ENCODE peak calls at places on chromosomes 4 and X, in eight cellular contexts. X is CD8-positive, alpha-beta T cell; T is fibroblast of lung; B is gastrocnemius medialis; P is lung; Q is Panc1; F is transverse colon; L is GM23248. S is an unnamed sample. For H3K4me1 and H3K36me3, the result is how much of the 10 kb centered on the place peaks cover.

GRCh38 chr4:26489101-26489669 is 1.1 kb downstream of the CCKAR start:
- DNase-seq in X (no peak), T (no peak), B (no peak), P (no peak), Q (no peak), F (no peak), L (no peak), S (no peak)

GRCh38 chrX:153657161-153657560 is 10.2 kb downstream of the DUSP9 start:
- DNase-seq in X (no peak), T (no peak), B (no peak), P (no peak), Q (no peak), F (no peak), L (no peak), S (no peak)

GRCh38 chrX:97907791-97908190 is 1024.1 kb downstream of the RPA4 start:
- DNase-seq in X (no peak), T (no peak), B (no peak), P (no peak), Q (no peak), F (no peak), L (no peak), S (no peak)

GRCh38 chr4:24794916-24795665 is at the start of gene SOD3:
- DNase-seq in X (no peak), T (peak), B (peak), P (peak), Q (no peak), F (peak), L (peak), S (no peak)

GRCh38 chrX:13762015-13762414 is 27.5 kb downstream of the OFD1 start:
- DNase-seq in X (no peak), T (no peak), B (no peak), P (no peak), Q (no peak), F (no peak), L (no peak), S (no peak)

GRCh38 chrX:110004210-110004609 is 1.3 kb downstream of the TMEM164 start:
- DNase-seq in X (no peak), T (no peak), B (peak), P (peak), Q (no peak), F (peak), L (no peak), S (no peak)

GRCh38 chrX:107734646-107735045 is 40.9 kb downstream of the TSC22D3 start:
- DNase-seq in X (no peak), T (no peak), B (no peak), P (no peak), Q (no peak), F (no peak), L (no peak), S (no peak)

GRCh38 chr4:105414316-105414715 is 59.5 kb downstream of the PPA2 start:
- DNase-seq in X (no peak), T (no peak), B (no peak), P (no peak), Q (no peak), F (no peak), L (no peak), S (no peak)

GRCh38 chrX:11129546-11129945 is 18.4 kb downstream of the HCCS start:
- DNase-seq in X (no peak), T (no peak), B (no peak), P (no peak), Q (no peak), F (no peak), L (no peak), S (no peak)

GRCh38 chr4:145531791-145532190 is 50.1 kb downstream of the SMAD1 start:
- DNase-seq in X (no peak), T (no peak), B (no peak), P (no peak), Q (no peak), F (no peak), L (no peak), S (no peak)

GRCh38 chrX:41922125-41922521 is 1.2 kb downstream of the CASK start:
- DNase-seq in X (peak), T (peak), B (no peak), P (no peak), Q (no peak), F (no peak), L (peak), S (no peak)

GRCh38 chr4:113684534-113685091 is 76.9 kb downstream of the CAMK2D start:
- DNase-seq in X (no peak), T (peak), B (peak), P (no peak), Q (no peak), F (peak), L (peak), S (no peak)

GRCh38 chr4:57943672-57944071 is 833.5 kb upstream of the IGFBP7 start:
- DNase-seq in X (no peak), T (peak), B (no peak), P (no peak), Q (no peak), F (no peak), L (no peak), S (no peak)

GRCh38 chr4:2259036-2259540 is 2.8 kb downstream of the MXD4 start:
- DNase-seq in X (no peak), T (no peak), B (peak), P (no peak), Q (no peak), F (peak), L (no peak), S (no peak)

GRCh38 chrX:69362889-69363288 is 141.2 kb upstream of the NALF2 start:
- DNase-seq in X (no peak), T (peak), B (no peak), P (no peak), Q (no peak), F (no peak), L (peak), S (no peak)

GRCh38 chrX:71565634-71566033 is 12.6 kb upstream of the GCNA start:
- DNase-seq in X (no peak), T (peak), B (no peak), P (no peak), Q (no peak), F (no peak), L (no peak), S (no peak)

GRCh38 chr4:821181-821591 is 4.7 kb downstream of the CPLX1 start:
- DNase-seq in X (no peak), T (no peak), B (no peak), P (no peak), Q (no peak), F (no peak), L (no peak), S (no peak)

GRCh38 chr4:6465985-6466384 is 6.4 kb downstream of the PPP2R2C start:
- DNase-seq in X (no peak), T (no peak), B (peak), P (no peak), Q (no peak), F (no peak), L (no peak), S (no peak)

GRCh38 chr4:68906238-68907137 is 45.1 kb downstream of the UGT2A3 start:
- DNase-seq in X (no peak), T (no peak), B (no peak), P (no peak), Q (no peak), F (no peak), L (no peak), S (no peak)

GRCh38 chr4:74156521-74156920 is 1.4 kb upstream of the MTHFD2L start:
- DNase-seq in X (no peak), T (no peak), B (no peak), P (no peak), Q (no peak), F (no peak), L (peak), S (no peak)

GRCh38 chrX:8027876-8028275 is 100.7 kb upstream of the PNPLA4 start:
- DNase-seq in X (no peak), T (no peak), B (no peak), P (no peak), Q (no peak), F (no peak), L (no peak), S (no peak)

GRCh38 chr4:107862658-107863057 is 37.9 kb downstream of the SGMS2 start:
- DNase-seq in X (no peak), T (peak), B (no peak), P (peak), Q (peak), F (peak), L (peak), S (peak)

GRCh38 chr4:93475730-93476129 is 352.8 kb upstream of the ATOH1 start:
- DNase-seq in X (no peak), T (peak), B (no peak), P (no peak), Q (no peak), F (no peak), L (no peak), S (no peak)

GRCh38 chr4:9866931-9867330 is 85.5 kb downstream of the DRD5 start:
- DNase-seq in X (no peak), T (no peak), B (no peak), P (no peak), Q (no peak), F (no peak), L (no peak), S (no peak)

GRCh38 chrX:11968991-11969390 is 169.3 kb upstream of the FRMPD4 start:
- DNase-seq in X (no peak), T (peak), B (no peak), P (no peak), Q (no peak), F (no peak), L (no peak), S (no peak)

GRCh38 chr4:142353149-142353738 is 492.9 kb downstream of the INPP4B start:
- DNase-seq in X (no peak), T (peak), B (no peak), P (no peak), Q (no peak), F (no peak), L (peak), S (peak)

GRCh38 chr4:83852085-83852451 is 316.2 kb downstream of the GPAT3 start:
- DNase-seq in X (no peak), T (peak), B (no peak), P (no peak), Q (no peak), F (no peak), L (peak), S (no peak)

GRCh38 chrX:134528936-134529335 is 69.0 kb downstream of the HPRT1 start:
- DNase-seq in X (no peak), T (no peak), B (no peak), P (no peak), Q (no peak), F (no peak), L (no peak), S (no peak)

GRCh38 chr4:81651500-81651899 is 179.8 kb upstream of the RASGEF1B start:
- DNase-seq in X (no peak), T (no peak), B (no peak), P (no peak), Q (no peak), F (no peak), L (peak), S (no peak)

DNA sequence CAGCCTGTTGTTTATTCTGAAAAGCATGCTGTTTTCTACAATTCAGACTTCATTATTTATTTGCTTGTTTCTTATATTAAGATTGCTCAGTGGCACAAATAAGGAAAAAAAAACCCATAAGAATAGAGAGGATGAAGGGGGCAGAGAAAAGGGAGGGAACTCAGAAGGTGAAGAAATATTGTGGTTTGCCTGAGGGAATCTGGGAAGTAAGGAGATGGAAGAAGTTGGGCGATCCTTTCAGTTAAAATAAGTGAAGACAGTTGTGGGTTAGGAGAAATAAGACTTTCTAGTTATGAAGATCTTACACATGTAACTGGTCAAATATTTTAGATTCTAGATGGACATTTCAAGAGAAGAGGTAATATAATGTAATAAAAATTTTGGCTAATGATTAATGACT is 138.8 kb upstream of the LIMCH1 start:
- DNase-seq in X (no peak), T (no peak), B (no peak), P (no peak), Q (no peak), F (no peak), L (peak), S (no peak)
- H3K4me1 ChIP-seq in X (under half), T (under half), B (under half), P (under half), Q (under half), F (under half), L (under half), S (under half)

GRCh38 chr4:118803253-118803652 is 32.7 kb downstream of the SEC24D start:
- DNase-seq in X (no peak), T (no peak), B (no peak), P (no peak), Q (no peak), F (no peak), L (no peak), S (no peak)
- H3K36me3 ChIP-seq in X (under half), T (under half), B (under half), P (under half), Q (under half), F (under half), L (half or more), S (under half)

GRCh38 chrX:148310402-148311200 is 189.8 kb upstream of the AFF2 start:
- DNase-seq in X (peak), T (no peak), B (no peak), P (no peak), Q (no peak), F (no peak), L (no peak), S (no peak)
- H3K4me1 ChIP-seq in X (under half), T (under half), B (under half), P (under half), Q (under half), F (under half), L (under half), S (under half)

DNA sequence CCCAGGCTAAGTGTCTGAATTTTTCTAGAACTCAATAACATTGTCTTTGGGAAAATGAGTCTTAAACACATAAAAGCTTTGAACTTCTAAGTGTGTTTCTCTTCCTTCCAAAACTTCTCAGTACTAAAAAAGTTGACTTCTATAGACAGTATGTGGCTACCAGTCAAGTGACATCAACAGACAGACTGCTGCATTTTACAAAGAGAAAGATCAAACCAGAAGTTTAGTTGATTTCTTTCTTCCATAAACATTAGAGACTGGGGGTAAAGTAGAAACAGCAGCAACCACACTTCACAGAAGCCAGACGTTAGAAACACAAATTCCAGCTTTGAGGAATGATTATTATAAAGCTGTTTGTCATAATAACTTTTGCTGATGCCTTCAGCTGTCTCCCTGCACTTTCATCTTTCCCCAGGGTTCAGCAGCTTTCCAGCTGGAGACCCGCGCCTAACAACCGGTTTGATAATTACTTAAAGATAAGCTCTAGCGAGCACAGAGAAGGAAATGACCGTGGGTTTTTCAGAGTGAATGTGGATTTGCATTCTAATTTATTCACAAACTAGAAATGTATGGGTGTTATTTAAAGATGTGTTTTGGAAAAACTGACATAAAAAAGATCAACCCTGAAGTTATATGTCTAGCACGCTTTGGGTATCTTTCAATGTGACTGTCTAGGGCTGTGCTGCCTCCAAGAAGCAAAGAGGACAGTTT is 15.2 kb upstream of the ENAM start:
- DNase-seq in X (no peak), T (no peak), B (no peak), P (no peak), Q (no peak), F (no peak), L (peak), S (no peak)
- H3K36me3 ChIP-seq in X (under half), T (under half), B (under half), P (under half), Q (under half), F (under half), L (under half), S (under half)

GRCh38 chrX:120759685-120760084 is 116.0 kb downstream of the CT47B1 start:
- DNase-seq in X (no peak), T (no peak), B (no peak), P (no peak), Q (no peak), F (no peak), L (no peak), S (no peak)
- H3K4me1 ChIP-seq in X (under half), T (under half), B (under half), P (under half), Q (under half), F (under half), L (under half), S (under half)

DNA sequence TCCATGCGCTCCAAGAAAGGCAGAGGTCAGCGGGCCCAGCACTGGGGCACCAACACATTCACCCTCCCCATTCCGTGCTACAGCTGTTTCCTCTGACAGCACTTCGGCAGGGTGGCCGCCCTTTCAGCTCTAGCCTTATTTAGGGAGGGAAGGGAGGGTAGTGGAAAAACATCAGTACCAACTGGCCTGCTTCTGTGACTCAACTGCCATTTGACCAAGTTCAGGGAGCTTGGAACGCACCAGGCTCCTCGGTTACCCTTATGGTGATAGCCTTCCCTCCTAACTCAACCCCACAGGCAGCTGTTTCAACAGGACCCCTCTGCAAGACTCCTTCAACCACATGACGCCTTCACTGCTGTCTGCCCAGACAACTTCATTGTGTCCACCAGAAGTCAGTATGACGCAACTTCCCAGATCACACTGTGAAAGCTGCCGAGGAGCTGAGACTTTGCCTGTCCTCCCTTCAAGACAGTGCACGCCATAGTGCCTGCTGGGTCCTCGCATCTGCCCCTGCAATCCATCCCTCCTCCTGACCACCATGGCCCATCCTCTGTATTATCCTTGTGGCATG is 132.2 kb downstream of the AFAP1 start:
- DNase-seq in X (no peak), T (peak), B (no peak), P (no peak), Q (no peak), F (no peak), L (no peak), S (no peak)
- H3K36me3 ChIP-seq in X (under half), T (under half), B (under half), P (under half), Q (under half), F (under half), L (under half), S (under half)

DNA sequence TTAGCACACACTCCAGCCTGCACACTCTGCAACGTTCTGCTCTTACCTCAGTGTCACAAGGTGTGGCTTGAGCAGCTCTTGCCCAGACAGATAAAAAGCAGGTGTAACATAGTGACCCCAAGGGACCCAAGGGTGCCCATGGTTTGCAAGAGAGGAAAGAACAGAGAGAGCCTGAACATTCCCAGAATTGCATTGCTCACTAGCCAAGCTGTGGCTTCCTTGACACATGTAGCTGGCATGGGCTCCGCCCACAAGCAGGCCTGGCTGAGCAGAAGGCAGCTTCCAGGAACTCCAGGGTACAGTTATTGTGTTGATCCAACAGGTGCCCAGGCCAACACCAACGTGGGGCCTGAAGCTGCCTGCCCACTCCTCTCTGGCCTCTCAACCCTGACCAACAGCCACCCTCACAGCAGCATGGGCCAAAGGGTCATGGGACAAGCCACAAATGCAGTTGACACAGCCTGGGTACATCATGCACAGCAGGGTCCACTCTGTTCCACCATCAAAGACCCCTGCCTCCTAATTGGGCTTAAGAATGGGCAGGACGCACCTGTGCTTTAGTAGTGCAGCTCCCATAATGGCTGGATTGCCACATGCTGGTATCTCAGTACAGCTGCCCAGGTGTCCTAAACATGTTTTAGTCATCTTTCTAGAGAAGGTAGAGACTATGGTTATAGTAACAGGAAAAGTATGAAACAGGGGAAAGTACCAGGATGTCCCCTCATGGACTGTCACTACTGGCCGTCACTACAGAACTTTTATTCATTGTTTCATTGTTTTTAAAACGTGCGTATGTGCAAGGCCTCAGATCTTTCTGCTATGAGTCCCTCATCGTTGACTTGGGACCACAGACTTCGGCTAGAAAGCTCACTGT is 73.7 kb upstream of the ACSL1 start:
- DNase-seq in X (no peak), T (no peak), B (peak), P (peak), Q (no peak), F (peak), L (peak), S (no peak)
- H3K4me1 ChIP-seq in X (under half), T (under half), B (under half), P (under half), Q (under half), F (under half), L (under half), S (under half)

GRCh38 chr4:48546336-48546735 is 56.3 kb downstream of the ZAR1 start:
- DNase-seq in X (peak), T (peak), B (no peak), P (no peak), Q (peak), F (no peak), L (peak), S (no peak)

GRCh38 chr4:48538358-48538757 is 48.3 kb downstream of the ZAR1 start:
- DNase-seq in X (no peak), T (no peak), B (no peak), P (no peak), Q (no peak), F (no peak), L (no peak), S (no peak)

GRCh38 chr4:48542888-48543287 is 52.8 kb downstream of the ZAR1 start:
- DNase-seq in X (no peak), T (no peak), B (no peak), P (no peak), Q (no peak), F (no peak), L (no peak), S (no peak)

GRCh38 chr4:48543796-48544195 is 53.7 kb downstream of the ZAR1 start:
- DNase-seq in X (no peak), T (no peak), B (no peak), P (no peak), Q (no peak), F (no peak), L (peak), S (no peak)
- H3K36me3 ChIP-seq in X (under half), T (under half), B (half or more), P (under half), Q (under half), F (half or more), L (half or more), S (under half)

GRCh38 chr4:165698272-165698671 is 174.8 kb upstream of the TLL1 start:
- DNase-seq in X (no peak), T (no peak), B (no peak), P (no peak), Q (no peak), F (no peak), L (no peak), S (no peak)

DNA sequence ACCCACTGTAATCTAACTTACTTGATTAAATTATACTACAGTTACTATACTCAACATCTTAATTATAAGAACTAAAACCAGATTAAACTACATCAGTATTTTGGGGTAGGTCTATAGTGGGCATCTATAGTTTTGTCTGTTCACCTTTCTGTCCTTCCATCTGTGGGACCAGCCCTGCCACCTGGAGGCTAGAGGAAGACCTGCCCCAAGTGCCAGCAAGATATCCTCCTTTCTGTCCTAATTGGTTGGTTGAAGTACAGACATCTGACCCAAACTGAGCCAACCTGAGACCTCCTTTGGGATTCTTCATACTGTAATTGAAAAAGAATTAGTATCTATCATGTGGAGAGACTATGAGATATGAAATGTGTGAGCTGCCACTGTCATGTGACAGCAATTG is 172.2 kb upstream of the TLL1 start:
- DNase-seq in X (no peak), T (no peak), B (no peak), P (no peak), Q (no peak), F (no peak), L (no peak), S (no peak)
- H3K4me1 ChIP-seq in X (under half), T (under half), B (under half), P (under half), Q (under half), F (under half), L (under half), S (under half)